ENCODE peak calls at places on chromosomes 7 and 10, in eight cellular contexts. H, J, F, M, S, G, U and Q are unnamed samples.

GRCh38 chr7:94394399-94395140 is at the start of gene COL1A2:
- DNase-seq in H (peak; percentile 98), J (peak; percentile 58), F (peak; percentile 94), M (peak; percentile 60), S (peak; percentile 61), G (peak; percentile 99), U (peak; percentile 100), Q (peak; percentile 66)

GRCh38 chr10:131692686-131693334 is 208.0 kb upstream of the PPP2R2D start:
- DNase-seq in H (no peak), J (no peak), F (no peak), M (no peak), S (no peak), G (no peak), U (no peak), Q (no peak)

GRCh38 chr10:77245953-77246352 is 391.7 kb downstream of the KCNMA1 start:
- DNase-seq in H (peak; percentile 83), J (no peak), F (no peak), M (no peak), S (no peak), G (no peak), U (peak; percentile 85), Q (no peak)

GRCh38 chr7:66050990-66051424 is 24.6 kb upstream of the ASL start:
- DNase-seq in H (peak; percentile 98), J (peak; percentile 50), F (peak; percentile 85), M (peak; percentile 67), S (peak; percentile 90), G (peak; percentile 90), U (peak; percentile 100), Q (no peak)

GRCh38 chr10:124446830-124447740 is 2.8 kb downstream of the NKX1-2 start:
- DNase-seq in H (no peak), J (no peak), F (no peak), M (no peak), S (no peak), G (no peak), U (no peak), Q (no peak)

GRCh38 chr7:54880326-54880989 is 121.4 kb upstream of the SEC61G start:
- DNase-seq in H (no peak), J (no peak), F (no peak), M (no peak), S (no peak), G (no peak), U (no peak), Q (no peak)

GRCh38 chr10:71268751-71269150 is 50.3 kb upstream of the SLC29A3 start:
- DNase-seq in H (no peak), J (no peak), F (no peak), M (no peak), S (no peak), G (no peak), U (peak; percentile 72), Q (no peak)

GRCh38 chr7:36441344-36442022 is 51.8 kb downstream of the ANLN start:
- DNase-seq in H (no peak), J (no peak), F (no peak), M (no peak), S (no peak), G (no peak), U (no peak), Q (no peak)

GRCh38 chr10:88707429-88708110 is 1.5 kb downstream of the LIPK start:
- DNase-seq in H (peak; percentile 46), J (no peak), F (peak; percentile 58), M (no peak), S (no peak), G (peak; percentile 14), U (peak; percentile 36), Q (no peak)

GRCh38 chr7:156074084-156074483 is 261.8 kb upstream of the SHH start:
- DNase-seq in H (no peak), J (no peak), F (no peak), M (no peak), S (no peak), G (no peak), U (no peak), Q (no peak)

GRCh38 chr7:107035446-107035845 is 9.1 kb upstream of the PRKAR2B start:
- DNase-seq in H (peak; percentile 41), J (no peak), F (peak; percentile 73), M (no peak), S (no peak), G (no peak), U (peak; percentile 79), Q (no peak)

GRCh38 chr10:9289811-9290210 is 1235.3 kb downstream of the GATA3 start:
- DNase-seq in H (no peak), J (no peak), F (no peak), M (no peak), S (no peak), G (no peak), U (peak; percentile 3), Q (no peak)

GRCh38 chr7:11239311-11239710 is 265.6 kb downstream of the PHF14 start:
- DNase-seq in H (peak; percentile 44), J (no peak), F (peak; percentile 13), M (no peak), S (no peak), G (no peak), U (peak; percentile 59), Q (no peak)

GRCh38 chr7:11243739-11244138 is 270.1 kb downstream of the PHF14 start:
- DNase-seq in H (no peak), J (no peak), F (no peak), M (no peak), S (no peak), G (no peak), U (no peak), Q (no peak)

GRCh38 chr7:11247545-11247944 is 273.9 kb downstream of the PHF14 start:
- DNase-seq in H (no peak), J (no peak), F (no peak), M (no peak), S (no peak), G (no peak), U (no peak), Q (no peak)

DNA sequence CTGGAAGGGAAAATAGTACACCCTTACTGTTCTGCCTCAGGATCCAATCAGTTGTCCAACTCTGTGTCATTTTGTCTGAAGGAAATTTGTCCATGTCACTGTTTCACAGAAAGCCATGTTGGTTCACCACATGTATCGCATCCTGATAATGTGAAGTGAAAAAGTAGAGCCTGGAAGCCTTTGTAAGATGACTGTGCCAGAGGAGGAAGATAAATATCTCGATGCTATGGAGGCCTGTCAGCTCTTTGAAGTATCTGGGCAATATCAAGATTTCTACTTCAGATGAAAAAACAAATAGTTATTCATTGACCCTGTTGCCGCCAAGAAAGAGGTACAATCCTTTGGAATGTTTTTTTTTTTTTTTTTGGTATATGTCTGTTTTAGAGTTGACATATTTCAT is 270.5 kb downstream of the PHF14 start:
- DNase-seq in H (no peak), J (no peak), F (no peak), M (no peak), S (no peak), G (no peak), U (no peak), Q (no peak)
- TF ChIP-seq CTCF in H (no peak), J (no peak), F (no peak), M (no peak), S (no peak), G (no peak), U (no peak), Q (no peak)

GRCh38 chr7:21690717-21691116 is 147.9 kb downstream of the DNAH11 start:
- DNase-seq in H (peak; percentile 16), J (no peak), F (no peak), M (no peak), S (no peak), G (no peak), U (no peak), Q (no peak)
- TF ChIP-seq CTCF in H (peak; percentile 9), J (no peak), F (no peak), M (no peak), S (no peak), G (no peak), U (no peak), Q (no peak)

DNA sequence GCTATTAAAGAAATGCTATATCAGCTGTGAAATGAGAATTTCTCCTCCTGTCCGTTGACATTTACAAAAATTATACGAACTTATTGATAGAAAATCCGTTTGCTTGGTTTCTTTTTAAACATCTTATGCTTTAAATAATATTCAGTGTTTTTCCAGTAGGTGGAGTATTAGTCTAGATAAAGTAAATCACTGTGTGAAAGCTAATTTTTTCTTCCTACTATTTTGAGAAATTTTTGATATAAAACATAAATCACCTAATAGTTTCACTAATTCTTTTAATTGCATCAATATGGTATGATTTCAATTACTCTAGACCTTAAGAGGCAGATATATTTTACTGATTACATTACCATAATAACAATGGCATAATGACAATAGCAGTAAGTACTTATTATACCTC is 335.2 kb upstream of the C7orf33 start:
- DNase-seq in H (no peak), J (no peak), F (no peak), M (no peak), S (no peak), G (no peak), U (no peak), Q (no peak)
- TF ChIP-seq CTCF in H (no peak), J (peak; percentile 12), F (no peak), M (no peak), S (no peak), G (no peak), U (no peak), Q (no peak)

DNA sequence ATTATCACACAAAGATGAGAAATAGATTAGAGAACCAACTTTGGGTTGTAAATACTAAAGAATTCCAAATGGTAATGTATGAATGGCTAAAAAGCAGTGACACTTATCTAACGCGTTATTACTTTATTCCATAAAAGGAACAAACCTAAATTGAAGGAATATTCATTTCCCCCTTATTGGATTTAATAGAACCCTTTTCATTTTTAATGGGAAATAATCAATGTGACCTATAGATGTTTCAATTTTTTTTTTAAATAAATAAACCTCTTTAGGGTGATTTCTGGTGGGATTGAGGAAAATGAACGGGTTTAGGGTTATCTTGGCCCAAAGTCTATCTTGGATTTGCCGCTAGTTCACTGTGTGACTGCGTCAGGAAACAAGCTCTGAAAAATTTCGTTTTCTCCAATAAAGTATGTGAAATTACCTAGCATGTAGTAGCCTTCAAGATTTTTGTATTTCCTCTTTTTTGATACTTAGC is 1.9 kb upstream of the ACBD5 start:
- DNase-seq in H (no peak), J (no peak), F (no peak), M (no peak), S (no peak), G (no peak), U (no peak), Q (no peak)
- TF ChIP-seq CTCF in H (no peak), J (no peak), F (no peak), M (no peak), S (no peak), G (no peak), U (no peak), Q (no peak)

GRCh38 chr10:43846187-43846680 is 197.6 kb upstream of the ZNF32 start:
- DNase-seq in H (peak; percentile 60), J (no peak), F (peak; percentile 64), M (no peak), S (no peak), G (no peak), U (peak; percentile 92), Q (no peak)
- TF ChIP-seq CTCF in H (no peak), J (peak; percentile 2), F (peak; percentile 22), M (no peak), S (no peak), G (peak; percentile 13), U (peak; percentile 38), Q (no peak)

GRCh38 chr10:112763916-112764520 is 186.0 kb upstream of the TCF7L2 start:
- DNase-seq in H (no peak), J (no peak), F (no peak), M (no peak), S (no peak), G (no peak), U (peak; percentile 45), Q (no peak)
- TF ChIP-seq CTCF in H (no peak), J (no peak), F (no peak), M (no peak), S (no peak), G (no peak), U (no peak), Q (no peak)

GRCh38 chr10:3500408-3500856 is 284.6 kb downstream of the KLF6 start:
- DNase-seq in H (peak; percentile 100), J (peak; percentile 75), F (no peak), M (peak; percentile 84), S (peak; percentile 88), G (no peak), U (peak; percentile 99), Q (peak; percentile 34)
- TF ChIP-seq CTCF in H (no peak), J (no peak), F (no peak), M (no peak), S (no peak), G (no peak), U (no peak), Q (no peak)